ENCODE peak calls at places on chromosomes 13 and 19, in eight cellular contexts. H is uterus, B is body of pancreas, O is Peyer's patch, M is endodermal cell, R is neural progenitor cell, X is OCI-LY7, Z is suprapubic skin. A is an unnamed sample.

GRCh38 chr19:55693336-55693974 is 18.4 kb downstream of the EPN1 start:
- DNase-seq in H (no peak), B (no peak), O (no peak), M (no peak), R (no peak), X (no peak), Z (no peak), A (no peak)

GRCh38 chr19:6828698-6829633 is 56.5 kb downstream of the VAV1 start:
- DNase-seq in H (no peak), B (no peak), O (no peak), M (peak; percentile 97), R (no peak), X (peak; percentile 85), Z (no peak), A (no peak)

GRCh38 chr13:49388256-49388655 is 55.6 kb downstream of the CAB39L start:
- DNase-seq in H (no peak), B (no peak), O (no peak), M (no peak), R (no peak), X (no peak), Z (no peak), A (no peak)

GRCh38 chr19:23409392-23410048 is 14.2 kb upstream of the ZNF91 start:
- DNase-seq in H (no peak), B (no peak), O (peak; percentile 63), M (no peak), R (no peak), X (peak; percentile 8), Z (no peak), A (peak; percentile 53)

GRCh38 chr19:36040495-36040894 is 7.8 kb upstream of the CLIP3 start:
- DNase-seq in H (no peak), B (no peak), O (no peak), M (no peak), R (no peak), X (no peak), Z (no peak), A (no peak)

GRCh38 chr13:102555914-102556553 is 40.8 kb upstream of the TPP2 start:
- DNase-seq in H (no peak), B (no peak), O (no peak), M (no peak), R (peak; percentile 39), X (peak; percentile 14), Z (no peak), A (no peak)

GRCh38 chr13:95438297-95438696 is 114.2 kb upstream of the CLDN10 start:
- DNase-seq in H (no peak), B (no peak), O (no peak), M (no peak), R (no peak), X (no peak), Z (no peak), A (no peak)

GRCh38 chr13:38415233-38415632 is 65.6 kb downstream of the UFM1 start:
- DNase-seq in H (no peak), B (no peak), O (no peak), M (no peak), R (no peak), X (peak; percentile 21), Z (no peak), A (no peak)

GRCh38 chr13:99984134-99984462 is 2.5 kb downstream of the ZIC2 start:
- DNase-seq in H (no peak), B (no peak), O (no peak), M (no peak), R (peak; percentile 45), X (no peak), Z (no peak), A (no peak)

GRCh38 chr13:99982741-99983400 is 1.3 kb downstream of the ZIC2 start:
- DNase-seq in H (no peak), B (no peak), O (no peak), M (no peak), R (peak; percentile 21), X (no peak), Z (no peak), A (no peak)

GRCh38 chr13:99982021-99982740 is 597 bp downstream of the ZIC2 start:
- DNase-seq in H (no peak), B (no peak), O (peak; percentile 54), M (no peak), R (peak; percentile 77), X (no peak), Z (peak; percentile 70), A (no peak)

GRCh38 chr13:99984463-99985242 is 3.1 kb downstream of the ZIC2 start:
- DNase-seq in H (no peak), B (no peak), O (no peak), M (peak; percentile 73), R (peak; percentile 65), X (no peak), Z (no peak), A (no peak)

DNA sequence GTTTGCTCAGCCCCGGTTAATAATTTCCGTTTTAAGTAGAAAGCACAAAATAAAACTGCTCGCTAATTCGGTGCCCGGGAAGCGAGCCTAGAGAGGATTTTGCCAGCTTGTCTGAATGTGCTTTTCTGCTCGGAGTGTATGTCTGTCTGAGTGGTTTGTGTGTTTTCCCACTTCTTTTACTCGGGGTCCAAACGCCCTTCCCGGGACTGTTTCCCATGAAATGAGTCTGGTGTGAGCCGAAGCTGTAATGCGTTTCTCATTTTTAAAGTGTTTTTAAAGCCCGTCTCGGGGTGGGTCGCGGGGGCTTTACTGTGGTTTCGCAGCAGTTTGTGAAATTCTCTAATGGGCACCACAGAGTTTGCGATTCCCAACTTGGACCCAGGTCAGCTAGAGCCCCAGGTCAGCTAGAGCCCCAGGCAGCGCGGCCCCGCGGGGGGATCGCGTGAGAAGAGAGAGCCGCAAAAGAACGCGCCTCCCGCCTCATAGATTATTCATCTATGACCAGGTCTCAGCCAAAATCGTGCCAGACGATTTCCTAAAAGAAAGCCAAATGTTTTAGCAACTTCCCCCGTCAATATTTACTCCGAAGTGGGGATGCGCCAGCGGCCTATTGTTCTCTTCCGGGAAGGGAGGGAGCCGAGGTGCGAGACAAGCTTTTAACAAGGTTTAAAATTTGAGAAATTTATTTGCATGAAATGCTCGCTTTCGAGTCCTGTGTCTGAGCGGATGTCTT is 2.0 kb downstream of the ZIC2 start:
- DNase-seq in H (no peak), B (no peak), O (no peak), M (peak; percentile 84), R (peak; percentile 48), X (no peak), Z (no peak), A (no peak)
- H3K27ac ChIP-seq in H (no peak overlapping the region), B (no peak overlapping the region), O (no peak overlapping the region), M (peak overlapping the region; percentile 91), R (peak overlapping the region; percentile 99), X (no peak overlapping the region), Z (no peak overlapping the region), A (no peak overlapping the region)

GRCh38 chr13:88068316-88068715 is 397.1 kb downstream of the SLITRK5 start:
- DNase-seq in H (no peak), B (no peak), O (no peak), M (no peak), R (no peak), X (no peak), Z (no peak), A (no peak)

GRCh38 chr13:88071371-88071770 is 400.2 kb downstream of the SLITRK5 start:
- DNase-seq in H (no peak), B (no peak), O (no peak), M (no peak), R (no peak), X (no peak), Z (no peak), A (no peak)

GRCh38 chr13:88063741-88064140 is 392.6 kb downstream of the SLITRK5 start:
- DNase-seq in H (no peak), B (no peak), O (no peak), M (no peak), R (no peak), X (no peak), Z (no peak), A (no peak)

GRCh38 chr13:88066847-88067246 is 395.7 kb downstream of the SLITRK5 start:
- DNase-seq in H (no peak), B (no peak), O (no peak), M (no peak), R (no peak), X (no peak), Z (no peak), A (no peak)

GRCh38 chr13:88068975-88069374 is 397.8 kb downstream of the SLITRK5 start:
- DNase-seq in H (no peak), B (no peak), O (no peak), M (peak; percentile 90), R (peak; percentile 61), X (peak; percentile 22), Z (no peak), A (no peak)
- TF ChIP-seq CTCF in H (no peak), B (no peak), O (no peak), M (peak; percentile 74), R (peak; percentile 50), X (peak; percentile 69), Z (no peak), A (no peak)

GRCh38 chr19:28883241-28883693 is 329.7 kb downstream of the UQCRFS1 start:
- DNase-seq in H (no peak), B (no peak), O (no peak), M (peak; percentile 65), R (peak; percentile 41), X (no peak), Z (no peak), A (no peak)

GRCh38 chr19:28882818-28883217 is 330.1 kb downstream of the UQCRFS1 start:
- DNase-seq in H (no peak), B (no peak), O (no peak), M (peak; percentile 51), R (peak; percentile 9), X (no peak), Z (no peak), A (no peak)

GRCh38 chr19:28878862-28879566 is 333.9 kb downstream of the UQCRFS1 start:
- DNase-seq in H (peak; percentile 61), B (peak; percentile 78), O (no peak), M (peak; percentile 81), R (peak; percentile 92), X (peak; percentile 82), Z (no peak), A (no peak)

GRCh38 chr19:28881616-28882015 is 331.3 kb downstream of the UQCRFS1 start:
- DNase-seq in H (no peak), B (no peak), O (no peak), M (peak; percentile 51), R (no peak), X (no peak), Z (no peak), A (no peak)

DNA sequence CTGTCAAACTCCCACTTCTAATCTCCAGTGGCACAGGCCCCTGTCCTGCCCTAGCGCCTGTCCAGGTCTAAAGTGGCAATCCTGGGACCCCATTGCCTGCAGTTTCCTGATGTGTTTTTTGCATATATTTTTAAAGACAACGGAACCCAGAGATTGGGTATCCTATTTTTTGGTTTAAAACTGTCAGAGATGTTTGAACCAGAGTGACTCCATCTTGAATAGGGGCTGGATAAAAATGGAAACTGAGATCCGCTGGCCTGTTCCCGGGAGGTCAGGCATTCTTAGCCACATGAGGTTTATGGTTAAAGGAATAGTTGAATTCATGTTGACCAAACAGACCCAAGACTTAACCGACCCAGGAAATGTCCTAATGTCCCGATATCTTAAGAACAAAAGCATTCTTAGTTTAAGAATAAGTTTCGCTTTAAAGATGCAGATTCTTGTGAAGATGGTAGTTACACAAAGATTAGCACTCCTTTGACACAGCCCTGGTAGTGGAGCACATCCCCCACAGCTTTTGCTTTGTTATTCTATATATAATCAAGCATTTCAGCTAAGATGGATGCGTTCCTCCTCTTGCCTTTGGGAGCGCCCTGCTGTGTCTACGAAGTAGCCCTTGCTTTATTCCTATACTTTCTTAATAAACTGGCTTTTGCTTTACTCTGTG is 332.1 kb downstream of the UQCRFS1 start:
- DNase-seq in H (no peak), B (no peak), O (no peak), M (peak; percentile 77), R (no peak), X (no peak), Z (no peak), A (no peak)
- H3K4me3 ChIP-seq in H (no peak overlapping the region), B (no peak overlapping the region), O (no peak overlapping the region), M (no peak overlapping the region), R (no peak overlapping the region), X (no peak overlapping the region), Z (no peak overlapping the region), A (no peak overlapping the region)

GRCh38 chr19:49809155-49809986 is 3.7 kb downstream of the FUZ start:
- DNase-seq in H (peak; percentile 39), B (peak; percentile 60), O (no peak), M (peak; percentile 84), R (peak; percentile 71), X (peak; percentile 13), Z (peak; percentile 88), A (peak; percentile 87)
- H3K27ac ChIP-seq in H (peak overlapping the region; percentile 86), B (peak overlapping the region; percentile 49), O (peak overlapping the region; percentile 74), M (no peak overlapping the region), R (no peak overlapping the region), X (no peak overlapping the region), Z (peak overlapping the region; percentile 70), A (peak overlapping the region; percentile 98)

A was measured in coronary artery.